ENCODE peak calls at places on chromosomes 11 and 22, in seven cellular contexts. U is tibial artery, A is dorsolateral prefrontal cortex, V is heart right ventricle, Y is brain microvascular endothelial cell, E is heart left ventricle, F is cardiac fibroblast. S is an unnamed sample.

GRCh38 chr11:62707277-62707771 is at the start of the genes BSCL2 and GNG3:
- DNase-seq in V (no peak), A (peak; percentile 95), E (no peak), Y (no peak), U (peak; percentile 64), F (no peak), S (no peak)

GRCh38 chr22:43411040-43411919 is 534 bp upstream of the MPPED1 start:
- DNase-seq in E (peak; percentile 37), U (no peak), A (no peak), Y (no peak), V (no peak), F (no peak), S (no peak)

GRCh38 chr11:8082391-8083087 is 1.5 kb downstream of the TUB start:
- DNase-seq in E (peak; percentile 33), V (no peak), A (peak; percentile 58), U (no peak), F (no peak), Y (no peak), S (peak; percentile 78)

GRCh38 chr11:38723361-38723760 is 2125.3 kb upstream of the RAG2 start:
- DNase-seq in A (no peak), Y (no peak), E (no peak), F (no peak), V (no peak), U (no peak), S (no peak)

GRCh38 chr11:45919806-45920530 is 2.3 kb upstream of the PEX16 start:
- DNase-seq in F (no peak), U (no peak), V (peak; percentile 59), Y (no peak), E (peak; percentile 59), A (no peak), S (no peak)

GRCh38 chr11:20078846-20079245 is 81.4 kb downstream of the DBX1 start:
- DNase-seq in Y (no peak), U (no peak), F (no peak), V (no peak), A (no peak), E (no peak), S (no peak)

GRCh38 chr11:130122141-130122575 is 37.4 kb upstream of the ST14 start:
- DNase-seq in F (no peak), V (no peak), A (no peak), E (no peak), Y (peak; percentile 60), U (no peak), S (no peak)

GRCh38 chr22:42937164-42937854 is 77.6 kb downstream of the PACSIN2 start:
- DNase-seq in F (peak; percentile 66), Y (peak; percentile 86), A (no peak), U (peak; percentile 89), V (no peak), E (no peak), S (peak; percentile 63)

GRCh38 chr11:77093056-77093891 is 9.4 kb upstream of the OMP start:
- DNase-seq in V (no peak), A (no peak), U (peak; percentile 61), E (peak; percentile 54), F (no peak), Y (no peak), S (no peak)

GRCh38 chr11:19311306-19312030 is 70.7 kb upstream of the E2F8 start:
- DNase-seq in U (no peak), Y (peak; percentile 49), E (peak; percentile 65), A (peak; percentile 78), V (peak; percentile 71), F (peak; percentile 70), S (peak; percentile 46)

GRCh38 chr11:58004664-58005063 is 19.0 kb upstream of the OR9Q1 start:
- DNase-seq in F (peak; percentile 37), E (no peak), U (no peak), A (no peak), V (peak; percentile 39), Y (no peak), S (no peak)

GRCh38 chr22:49524362-49524761 is 303.3 kb downstream of the BRD1 start:
- DNase-seq in U (peak; percentile 21), F (no peak), A (no peak), V (no peak), E (no peak), Y (no peak), S (no peak)

GRCh38 chr11:46307369-46307768 is 29.9 kb downstream of the CREB3L1 start:
- DNase-seq in U (no peak), E (no peak), F (no peak), A (no peak), Y (no peak), V (no peak), S (no peak)

GRCh38 chr11:33530824-33531223 is 169.8 kb downstream of the C11orf91 start:
- DNase-seq in U (no peak), A (no peak), E (no peak), F (peak; percentile 43), V (no peak), Y (peak; percentile 47), S (peak; percentile 72)

GRCh38 chr11:16812274-16812673 is 73.8 kb downstream of the C11orf58 start:
- DNase-seq in E (no peak), Y (no peak), V (no peak), A (no peak), U (peak; percentile 17), F (no peak), S (no peak)

GRCh38 chr11:63610604-63611394 is 3.4 kb downstream of the PLAAT3 start:
- DNase-seq in Y (peak; percentile 33), E (no peak), U (no peak), F (peak; percentile 18), V (peak; percentile 23), A (peak; percentile 49), S (no peak)

GRCh38 chr11:3043315-3043871 is 13.8 kb downstream of the CARS1 start:
- DNase-seq in E (peak; percentile 85), Y (no peak), A (no peak), U (peak; percentile 97), V (peak; percentile 66), F (peak; percentile 70), S (peak; percentile 60)

GRCh38 chr11:66579017-66579606 is 10.7 kb upstream of the CTSF start:
- DNase-seq in E (peak; percentile 90), A (peak; percentile 81), V (peak; percentile 82), U (peak; percentile 88), F (peak; percentile 83), Y (peak; percentile 74), S (peak; percentile 62)

GRCh38 chr11:1844221-1845094 is 5.7 kb downstream of the TNNI2 start:
- DNase-seq in Y (no peak), E (peak; percentile 83), A (no peak), V (peak; percentile 54), U (no peak), F (peak; percentile 78), S (no peak)

GRCh38 chr22:32339190-32340012 is 18.3 kb upstream of the RFPL3 start:
- DNase-seq in A (no peak), V (no peak), F (no peak), E (no peak), Y (no peak), U (no peak), S (no peak)

GRCh38 chr11:22666700-22667439 is 459 bp downstream of the GAS2 start:
- DNase-seq in V (peak; percentile 33), Y (peak; percentile 20), F (peak; percentile 26), A (peak; percentile 50), E (peak; percentile 79), U (no peak), S (peak; percentile 17)

GRCh38 chr11:86370922-86371614 is 3.6 kb upstream of the CCDC81 start:
- DNase-seq in Y (peak; percentile 76), E (no peak), A (no peak), V (no peak), F (peak; percentile 60), U (no peak), S (peak; percentile 56)

GRCh38 chr22:17842386-17842785 is 68.1 kb upstream of the BID start:
- DNase-seq in F (no peak), A (no peak), V (peak; percentile 39), E (no peak), Y (no peak), U (no peak), S (no peak)

GRCh38 chr11:96607890-96608558 is 218.2 kb downstream of the JRKL start:
- DNase-seq in V (no peak), A (no peak), Y (no peak), F (no peak), U (no peak), E (no peak), S (no peak)

GRCh38 chr11:111909378-111909777 is 2.2 kb downstream of the CRYAB start:
- DNase-seq in E (no peak), V (no peak), U (no peak), F (no peak), Y (no peak), A (no peak), S (no peak)

GRCh38 chr11:1931791-1932480 is 12.4 kb downstream of the TNNT3 start:
- DNase-seq in V (no peak), Y (no peak), U (no peak), A (no peak), E (no peak), F (no peak), S (no peak)

GRCh38 chr11:78406568-78407196 is 10.9 kb downstream of the GAB2 start:
- DNase-seq in E (no peak), V (no peak), F (no peak), Y (no peak), U (no peak), A (no peak), S (no peak)

DNA sequence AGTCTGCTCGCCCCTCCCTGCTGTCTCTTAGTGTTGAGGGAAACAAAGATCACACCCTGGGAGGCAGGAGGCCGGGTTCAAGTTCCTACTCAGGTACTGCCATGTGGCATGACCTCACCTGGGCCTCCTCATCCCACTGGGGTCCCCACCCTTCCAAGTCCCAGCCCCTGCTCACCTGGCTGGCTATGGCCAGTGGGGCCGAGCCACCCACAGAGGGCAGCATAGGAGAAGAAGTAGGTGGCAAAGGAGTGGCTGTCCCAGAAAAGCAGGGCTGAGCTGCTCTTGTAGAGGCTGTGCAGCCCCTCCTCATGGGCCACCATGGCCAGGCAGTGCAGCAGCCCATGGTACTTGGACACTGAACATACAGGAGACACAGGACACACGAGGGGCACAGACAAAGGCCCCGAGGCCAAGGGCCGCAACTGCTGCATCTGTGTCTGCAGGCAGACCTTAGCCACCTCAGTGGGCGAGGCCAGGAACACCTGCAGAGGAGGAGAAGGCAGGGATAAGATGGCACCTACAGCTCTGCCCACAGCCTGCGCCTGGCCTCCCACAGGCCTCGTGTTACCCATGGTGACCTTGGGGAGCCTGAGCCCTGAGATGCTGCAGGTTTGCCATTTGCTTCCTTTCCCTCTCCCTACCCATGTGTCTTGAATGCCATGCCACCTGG is 50.6 kb upstream of the MPEG1 start:
- DNase-seq in Y (no peak), F (no peak), A (no peak), V (no peak), U (no peak), E (no peak), S (no peak)
- TF ChIP-seq CTCF in Y (no peak), F (no peak), A (no peak), V (no peak), U (no peak), E (no peak), S (no peak)

GRCh38 chr11:69803604-69804218 is 15.5 kb downstream of the FGF3 start:
- DNase-seq in U (no peak), Y (no peak), E (no peak), V (no peak), F (no peak), A (no peak), S (no peak)
- H3K4me3 ChIP-seq in U (no peak overlapping the region), Y (no peak overlapping the region), E (no peak overlapping the region), V (no peak overlapping the region), F (no peak overlapping the region), A (no peak overlapping the region), S (no peak overlapping the region)

GRCh38 chr11:85182437-85183109 is 444.6 kb downstream of the DLG2 start:
- DNase-seq in Y (peak; percentile 73), F (peak; percentile 8), A (peak; percentile 29), U (no peak), E (no peak), V (no peak), S (no peak)
- TF ChIP-seq CTCF in Y (peak; percentile 73), F (peak; percentile 54), A (peak; percentile 33), U (no peak), E (peak; percentile 31), V (peak; percentile 11), S (peak; percentile 9)

GRCh38 chr22:41366323-41367014 is 15.3 kb upstream of the TEF start:
- DNase-seq in U (no peak), A (no peak), Y (no peak), F (no peak), E (no peak), V (no peak), S (peak; percentile 43)
- H3K4me3 ChIP-seq in U (peak overlapping the region; percentile 47), A (peak overlapping the region; percentile 76), Y (no peak overlapping the region), F (no peak overlapping the region), E (peak overlapping the region; percentile 47), V (peak overlapping the region; percentile 31), S (peak overlapping the region; percentile 17)